ENCODE peak calls at places on chromosomes 7 and 10, in eight cellular contexts. One of them, this sample, is unnamed.

GRCh38 chr7:41451826-41452225 is 251.1 kb downstream of the INHBA start:
- DNase-seq in germinal center: no peak
- DNase-seq in GM23248: peak; percentile 36
- DNase-seq in stimulated activated naive CD8-positive, alpha-beta T cell treated with anti-CD3 and anti-CD28 coated beads, Interleukin-15, Interleukin-2, amounts not matched to agents 100 U/mL and 50 U/mL, for 24 hours: no peak
- DNase-seq in stimulated activated CD8-positive, alpha-beta memory T cell treated with anti-CD3 and anti-CD28 coated beads, Interleukin-7, amount 100 ng/mL, for 1 hour: no peak
- DNase-seq in SHP77 treated with DMSO at 0.1 percent for 48 hours: no peak
- DNase-seq in naive thymus-derived CD8-positive, alpha-beta T cell: no peak
- DNase-seq in hepatocyte: no peak
- DNase-seq in this sample: peak; percentile 18

GRCh38 chr10:72009430-72010081 is 45.4 kb downstream of the CHST3 start:
- DNase-seq in germinal center: no peak
- DNase-seq in GM23248: peak; percentile 96
- DNase-seq in stimulated activated naive CD8-positive, alpha-beta T cell treated with anti-CD3 and anti-CD28 coated beads, Interleukin-15, Interleukin-2, amounts not matched to agents 100 U/mL and 50 U/mL, for 24 hours: no peak
- DNase-seq in stimulated activated CD8-positive, alpha-beta memory T cell treated with anti-CD3 and anti-CD28 coated beads, Interleukin-7, amount 100 ng/mL, for 1 hour: no peak
- DNase-seq in SHP77 treated with DMSO at 0.1 percent for 48 hours: no peak
- DNase-seq in naive thymus-derived CD8-positive, alpha-beta T cell: no peak
- DNase-seq in hepatocyte: peak; percentile 90
- DNase-seq in this sample: peak; percentile 99

GRCh38 chr7:123594813-123595241 is 6.8 kb upstream of the ASB15 start:
- DNase-seq in germinal center: no peak
- DNase-seq in GM23248: peak; percentile 15
- DNase-seq in stimulated activated naive CD8-positive, alpha-beta T cell treated with anti-CD3 and anti-CD28 coated beads, Interleukin-15, Interleukin-2, amounts not matched to agents 100 U/mL and 50 U/mL, for 24 hours: no peak
- DNase-seq in stimulated activated CD8-positive, alpha-beta memory T cell treated with anti-CD3 and anti-CD28 coated beads, Interleukin-7, amount 100 ng/mL, for 1 hour: no peak
- DNase-seq in SHP77 treated with DMSO at 0.1 percent for 48 hours: peak; percentile 86
- DNase-seq in naive thymus-derived CD8-positive, alpha-beta T cell: no peak
- DNase-seq in hepatocyte: peak; percentile 74
- DNase-seq in this sample: no peak

GRCh38 chr7:72286486-72286885 is 125.7 kb downstream of the CALN1 start:
- DNase-seq in germinal center: no peak
- DNase-seq in GM23248: no peak
- DNase-seq in stimulated activated naive CD8-positive, alpha-beta T cell treated with anti-CD3 and anti-CD28 coated beads, Interleukin-15, Interleukin-2, amounts not matched to agents 100 U/mL and 50 U/mL, for 24 hours: no peak
- DNase-seq in stimulated activated CD8-positive, alpha-beta memory T cell treated with anti-CD3 and anti-CD28 coated beads, Interleukin-7, amount 100 ng/mL, for 1 hour: no peak
- DNase-seq in SHP77 treated with DMSO at 0.1 percent for 48 hours: no peak
- DNase-seq in naive thymus-derived CD8-positive, alpha-beta T cell: no peak
- DNase-seq in hepatocyte: no peak
- DNase-seq in this sample: no peak

GRCh38 chr10:33461295-33461640 is 126.8 kb upstream of the NRP1 start:
- DNase-seq in germinal center: no peak
- DNase-seq in GM23248: no peak
- DNase-seq in stimulated activated naive CD8-positive, alpha-beta T cell treated with anti-CD3 and anti-CD28 coated beads, Interleukin-15, Interleukin-2, amounts not matched to agents 100 U/mL and 50 U/mL, for 24 hours: no peak
- DNase-seq in stimulated activated CD8-positive, alpha-beta memory T cell treated with anti-CD3 and anti-CD28 coated beads, Interleukin-7, amount 100 ng/mL, for 1 hour: no peak
- DNase-seq in SHP77 treated with DMSO at 0.1 percent for 48 hours: no peak
- DNase-seq in naive thymus-derived CD8-positive, alpha-beta T cell: no peak
- DNase-seq in hepatocyte: no peak
- DNase-seq in this sample: no peak

GRCh38 chr10:13206546-13207443 is 27.4 kb downstream of the UCMA start:
- DNase-seq in germinal center: no peak
- DNase-seq in GM23248: peak; percentile 68
- DNase-seq in stimulated activated naive CD8-positive, alpha-beta T cell treated with anti-CD3 and anti-CD28 coated beads, Interleukin-15, Interleukin-2, amounts not matched to agents 100 U/mL and 50 U/mL, for 24 hours: no peak
- DNase-seq in stimulated activated CD8-positive, alpha-beta memory T cell treated with anti-CD3 and anti-CD28 coated beads, Interleukin-7, amount 100 ng/mL, for 1 hour: no peak
- DNase-seq in SHP77 treated with DMSO at 0.1 percent for 48 hours: no peak
- DNase-seq in naive thymus-derived CD8-positive, alpha-beta T cell: no peak
- DNase-seq in hepatocyte: peak; percentile 61
- DNase-seq in this sample: peak; percentile 76

GRCh38 chr7:121330053-121330833 is 1.4 kb downstream of the WNT16 start:
- DNase-seq in germinal center: no peak
- DNase-seq in GM23248: peak; percentile 36
- DNase-seq in stimulated activated naive CD8-positive, alpha-beta T cell treated with anti-CD3 and anti-CD28 coated beads, Interleukin-15, Interleukin-2, amounts not matched to agents 100 U/mL and 50 U/mL, for 24 hours: peak; percentile 15
- DNase-seq in stimulated activated CD8-positive, alpha-beta memory T cell treated with anti-CD3 and anti-CD28 coated beads, Interleukin-7, amount 100 ng/mL, for 1 hour: no peak
- DNase-seq in SHP77 treated with DMSO at 0.1 percent for 48 hours: peak; percentile 7
- DNase-seq in naive thymus-derived CD8-positive, alpha-beta T cell: no peak
- DNase-seq in hepatocyte: no peak
- DNase-seq in this sample: no peak

GRCh38 chr7:111292026-111292430 is 201.1 kb downstream of the LRRN3 start:
- DNase-seq in germinal center: no peak
- DNase-seq in GM23248: peak; percentile 29
- DNase-seq in stimulated activated naive CD8-positive, alpha-beta T cell treated with anti-CD3 and anti-CD28 coated beads, Interleukin-15, Interleukin-2, amounts not matched to agents 100 U/mL and 50 U/mL, for 24 hours: no peak
- DNase-seq in stimulated activated CD8-positive, alpha-beta memory T cell treated with anti-CD3 and anti-CD28 coated beads, Interleukin-7, amount 100 ng/mL, for 1 hour: no peak
- DNase-seq in SHP77 treated with DMSO at 0.1 percent for 48 hours: no peak
- DNase-seq in naive thymus-derived CD8-positive, alpha-beta T cell: no peak
- DNase-seq in hepatocyte: no peak
- DNase-seq in this sample: peak; percentile 50

GRCh38 chr7:2627258-2628136 is 4.3 kb upstream of the TTYH3 start:
- DNase-seq in germinal center: no peak
- DNase-seq in GM23248: no peak
- DNase-seq in stimulated activated naive CD8-positive, alpha-beta T cell treated with anti-CD3 and anti-CD28 coated beads, Interleukin-15, Interleukin-2, amounts not matched to agents 100 U/mL and 50 U/mL, for 24 hours: no peak
- DNase-seq in stimulated activated CD8-positive, alpha-beta memory T cell treated with anti-CD3 and anti-CD28 coated beads, Interleukin-7, amount 100 ng/mL, for 1 hour: no peak
- DNase-seq in SHP77 treated with DMSO at 0.1 percent for 48 hours: no peak
- DNase-seq in naive thymus-derived CD8-positive, alpha-beta T cell: no peak
- DNase-seq in hepatocyte: no peak
- DNase-seq in this sample: no peak

GRCh38 chr7:27143022-27143949 is at the start of gene HOXA5:
- DNase-seq in germinal center: no peak
- DNase-seq in GM23248: no peak
- DNase-seq in stimulated activated naive CD8-positive, alpha-beta T cell treated with anti-CD3 and anti-CD28 coated beads, Interleukin-15, Interleukin-2, amounts not matched to agents 100 U/mL and 50 U/mL, for 24 hours: no peak
- DNase-seq in stimulated activated CD8-positive, alpha-beta memory T cell treated with anti-CD3 and anti-CD28 coated beads, Interleukin-7, amount 100 ng/mL, for 1 hour: no peak
- DNase-seq in SHP77 treated with DMSO at 0.1 percent for 48 hours: no peak
- DNase-seq in naive thymus-derived CD8-positive, alpha-beta T cell: no peak
- DNase-seq in hepatocyte: no peak
- DNase-seq in this sample: peak; percentile 84

GRCh38 chr7:119964065-119964464 is 308.9 kb upstream of the KCND2 start:
- DNase-seq in germinal center: no peak
- DNase-seq in GM23248: peak; percentile 1
- DNase-seq in stimulated activated naive CD8-positive, alpha-beta T cell treated with anti-CD3 and anti-CD28 coated beads, Interleukin-15, Interleukin-2, amounts not matched to agents 100 U/mL and 50 U/mL, for 24 hours: no peak
- DNase-seq in stimulated activated CD8-positive, alpha-beta memory T cell treated with anti-CD3 and anti-CD28 coated beads, Interleukin-7, amount 100 ng/mL, for 1 hour: no peak
- DNase-seq in SHP77 treated with DMSO at 0.1 percent for 48 hours: no peak
- DNase-seq in naive thymus-derived CD8-positive, alpha-beta T cell: no peak
- DNase-seq in hepatocyte: no peak
- DNase-seq in this sample: no peak